ENCODE peak calls at places on chromosomes 3 and 15, in four cellular contexts. A, X, S and I are unnamed samples.

GRCh38 chr3:87370007-87370406 is 93.6 kb upstream of the POU1F1 start:
- DNase-seq in A (no peak), X (no peak), S (no peak), I (no peak)

GRCh38 chr3:4981688-4982494 is 2.7 kb downstream of the BHLHE40 start:
- DNase-seq in A (no peak), S (no peak), X (no peak), I (peak)

GRCh38 chr3:12967751-12968209 is 105.4 kb downstream of the IQSEC1 start:
- DNase-seq in X (peak), S (peak), A (peak), I (peak)

GRCh38 chr3:105869531-105869833 is 670 bp upstream of the CBLB start:
- DNase-seq in A (no peak), S (no peak), X (no peak), I (no peak)

GRCh38 chr3:14304101-14305045 is 98.0 kb upstream of the SLC6A6 start:
- DNase-seq in X (no peak), A (no peak), S (no peak), I (no peak)

GRCh38 chr3:184582583-184582982 is 21.0 kb downstream of the EPHB3 start:
- DNase-seq in A (no peak), X (no peak), S (peak), I (peak)

GRCh38 chr3:197239857-197240256 is 58.6 kb downstream of the DLG1 start:
- DNase-seq in X (no peak), S (no peak), A (no peak), I (no peak)

GRCh38 chr15:48478581-48478980 is 147.4 kb downstream of the DUT start:
- DNase-seq in S (peak), X (no peak), A (no peak), I (no peak)